ENCODE peak calls at places on chromosomes 13 and 19, in nine cellular contexts. E is A549, H is astrocyte of the spinal cord, W is Panc1, D is RWPE1, T is brain microvascular endothelial cell, I is suprapubic skin, K is nephron progenitor cell, R is right atrium auricular region. O is an unnamed sample.

GRCh38 chr13:77009011-77009410 is 17.1 kb downstream of the CLN5 start:
- DNase-seq in D (no peak), K (no peak), R (no peak), E (no peak), H (no peak), W (no peak), I (no peak), T (no peak), O (no peak)

GRCh38 chr13:36432106-36432544 is at the start of gene CCNA1:
- DNase-seq in E (peak), W (no peak), K (peak), D (peak), I (peak), T (no peak), H (no peak), R (no peak), O (no peak)

GRCh38 chr19:14432817-14433453 is at the start of gene PKN1:
- DNase-seq in K (peak), R (no peak), W (no peak), E (peak), D (peak), I (no peak), H (peak), T (no peak), O (peak)

GRCh38 chr19:46132508-46133100 is 8.1 kb upstream of the IGFL3 start:
- DNase-seq in R (no peak), D (no peak), E (no peak), T (no peak), I (no peak), H (no peak), K (no peak), W (no peak), O (no peak)

GRCh38 chr13:44040754-44041100 is 161.0 kb downstream of the LACC1 start:
- DNase-seq in E (no peak), H (peak), D (no peak), R (no peak), W (no peak), T (no peak), I (no peak), K (no peak), O (no peak)

GRCh38 chr13:89550842-89551422 is 1796.6 kb upstream of the MIR17HG start:
- DNase-seq in W (no peak), K (no peak), T (no peak), R (no peak), E (no peak), D (peak), H (peak), I (no peak), O (no peak)

GRCh38 chr13:49300716-49301589 is 53.2 kb downstream of the CDADC1 start:
- DNase-seq in K (peak), D (peak), E (peak), I (no peak), T (peak), R (no peak), H (peak), W (peak), O (peak)

GRCh38 chr13:39417131-39417530 is 185.9 kb downstream of the LHFPL6 start:
- DNase-seq in I (no peak), K (peak), R (no peak), H (peak), E (no peak), T (no peak), W (no peak), D (no peak), O (no peak)

GRCh38 chr13:30892966-30893365 is 13.1 kb upstream of the MEDAG start:
- DNase-seq in R (peak), K (peak), E (peak), W (no peak), T (peak), I (peak), H (no peak), D (no peak), O (no peak)

GRCh38 chr13:106424805-106425204 is 110.7 kb downstream of the EFNB2 start:
- DNase-seq in T (no peak), K (no peak), H (no peak), R (no peak), D (no peak), W (no peak), E (no peak), I (no peak), O (no peak)

GRCh38 chr19:51368366-51369282 is at the start of gene CLDND2:
- DNase-seq in D (no peak), R (no peak), T (no peak), W (no peak), I (no peak), E (no peak), K (no peak), H (no peak), O (no peak)

GRCh38 chr19:18388328-18389094 is 2.6 kb downstream of the GDF15 start:
- DNase-seq in R (peak), T (no peak), I (peak), E (peak), H (peak), W (no peak), D (peak), K (peak), O (peak)

GRCh38 chr19:49920624-49921363 is 8.2 kb upstream of the ATF5 start:
- DNase-seq in T (no peak), H (no peak), K (no peak), E (no peak), D (no peak), I (no peak), W (no peak), R (no peak), O (no peak)

GRCh38 chr19:56291857-56292256 is 19.3 kb downstream of the EDDM13 start:
- DNase-seq in T (no peak), W (no peak), K (no peak), I (no peak), E (no peak), H (no peak), D (no peak), R (no peak), O (no peak)

GRCh38 chr19:39236527-39236926 is 8.3 kb downstream of the IFNL3 start:
- DNase-seq in K (no peak), D (no peak), W (no peak), T (no peak), E (no peak), I (no peak), H (no peak), R (no peak), O (no peak)

GRCh38 chr13:74040200-74040599 is 94.0 kb downstream of the KLF12 start:
- DNase-seq in W (peak), T (peak), K (peak), I (no peak), E (peak), H (peak), D (peak), R (no peak), O (no peak)

GRCh38 chr13:94464771-94465170 is 14.7 kb downstream of the DCT start:
- DNase-seq in I (no peak), D (no peak), W (no peak), E (no peak), T (no peak), H (no peak), R (no peak), K (no peak), O (no peak)

GRCh38 chr19:55419624-55420236 is 12.1 kb upstream of the UBE2S start:
- DNase-seq in R (no peak), W (no peak), E (no peak), T (no peak), D (no peak), K (no peak), H (no peak), I (no peak), O (no peak)

GRCh38 chr19:53521373-53522202 is 16.4 kb upstream of the ZNF331 start:
- DNase-seq in T (no peak), E (no peak), D (no peak), K (peak), I (no peak), H (no peak), W (no peak), R (no peak), O (peak)

GRCh38 chr13:114106526-114106925 is 25.9 kb downstream of the RASA3 start:
- DNase-seq in W (no peak), T (no peak), H (no peak), I (no peak), D (no peak), R (no peak), E (no peak), K (no peak), O (no peak)

GRCh38 chr13:66896933-66897332 is 333.2 kb downstream of the PCDH9 start:
- DNase-seq in T (no peak), I (no peak), W (no peak), K (no peak), E (no peak), D (no peak), R (no peak), H (no peak), O (no peak)

GRCh38 chr19:10888421-10888866 is 17.1 kb downstream of the CARM1 start:
- DNase-seq in K (peak), D (no peak), R (no peak), T (no peak), I (no peak), H (no peak), W (no peak), E (no peak), O (no peak)

GRCh38 chr13:65600702-65601101 is 1629.4 kb downstream of the PCDH9 start:
- DNase-seq in D (no peak), H (no peak), E (peak), K (no peak), T (peak), W (no peak), I (no peak), R (no peak), O (no peak)

GRCh38 chr13:74151859-74152258 is 17.7 kb upstream of the KLF12 start:
- DNase-seq in H (no peak), K (no peak), D (no peak), T (no peak), R (no peak), I (no peak), E (no peak), W (no peak), O (no peak)

GRCh38 chr19:43527860-43528622 is 1.0 kb upstream of the ETHE1 start:
- DNase-seq in K (no peak), W (no peak), D (no peak), R (peak), I (no peak), H (no peak), E (no peak), T (no peak), O (no peak)

GRCh38 chr19:49559928-49560327 is 20.4 kb downstream of the NOSIP start:
- DNase-seq in W (no peak), R (no peak), T (no peak), D (no peak), I (no peak), E (no peak), H (no peak), K (no peak), O (no peak)

GRCh38 chr19:1925544-1925943 is 15.4 kb upstream of the CSNK1G2 start:
- DNase-seq in W (no peak), D (no peak), I (no peak), E (no peak), K (no peak), T (no peak), R (no peak), H (no peak), O (no peak)

GRCh38 chr19:49637865-49638350 is 2.0 kb downstream of the RRAS start:
- DNase-seq in W (no peak), T (peak), D (peak), R (peak), E (peak), H (peak), I (peak), K (peak), O (peak)

GRCh38 chr19:13441810-13442512 is 64.3 kb downstream of the CACNA1A start:
- DNase-seq in E (peak), R (no peak), H (peak), T (peak), I (no peak), D (peak), W (no peak), K (peak), O (no peak)

GRCh38 chr13:96475103-96475502 is 385.2 kb downstream of the HS6ST3 start:
- DNase-seq in W (no peak), E (no peak), I (no peak), H (no peak), T (no peak), D (no peak), R (no peak), K (no peak), O (no peak)

GRCh38 chr19:35755160-35755549 is 1.7 kb downstream of the HSPB6 start:
- DNase-seq in T (no peak), R (no peak), I (peak), E (no peak), D (no peak), H (no peak), W (no peak), K (no peak), O (no peak)

GRCh38 chr13:98570929-98571372 is 6.0 kb downstream of the STK24 start:
- DNase-seq in W (no peak), I (no peak), D (peak), E (no peak), T (peak), K (no peak), R (no peak), H (peak), O (no peak)

GRCh38 chr19:1324792-1325567 is 39.3 kb downstream of the EFNA2 start:
- DNase-seq in I (no peak), W (no peak), E (peak), K (no peak), R (peak), H (peak), T (peak), D (peak), O (no peak)

GRCh38 chr13:76711515-76712182 is 174.6 kb downstream of the KCTD12 start:
- DNase-seq in I (no peak), H (peak), R (peak), T (peak), D (peak), W (no peak), E (peak), K (no peak), O (no peak)

GRCh38 chr13:44474122-44474910 is 100.7 kb downstream of the SERP2 start:
- DNase-seq in W (no peak), D (no peak), K (no peak), R (no peak), I (no peak), E (peak), H (peak), T (no peak), O (no peak)

GRCh38 chr19:50906217-50906616 is 5.0 kb downstream of the KLK4 start:
- DNase-seq in W (no peak), R (no peak), K (peak), D (no peak), I (no peak), T (no peak), H (no peak), E (peak), O (no peak)

GRCh38 chr19:17296278-17296677 is 6.9 kb downstream of the ABHD8 start:
- DNase-seq in R (no peak), K (no peak), D (peak), W (peak), E (peak), I (no peak), T (peak), H (peak), O (no peak)
- TF ChIP-seq CTCF in R (no peak), K (no peak), D (peak), W (peak), E (no peak), I (no peak), T (peak), H (no peak), O (peak)

GRCh38 chr19:4547303-4548237 is 7.7 kb upstream of the LRG1 start:
- DNase-seq in R (no peak), H (no peak), E (peak), W (no peak), T (no peak), D (no peak), K (no peak), I (no peak), O (no peak)
- TF ChIP-seq CTCF in R (no peak), H (peak), E (peak), W (peak), T (peak), D (peak), K (no peak), I (no peak), O (peak)

DNA sequence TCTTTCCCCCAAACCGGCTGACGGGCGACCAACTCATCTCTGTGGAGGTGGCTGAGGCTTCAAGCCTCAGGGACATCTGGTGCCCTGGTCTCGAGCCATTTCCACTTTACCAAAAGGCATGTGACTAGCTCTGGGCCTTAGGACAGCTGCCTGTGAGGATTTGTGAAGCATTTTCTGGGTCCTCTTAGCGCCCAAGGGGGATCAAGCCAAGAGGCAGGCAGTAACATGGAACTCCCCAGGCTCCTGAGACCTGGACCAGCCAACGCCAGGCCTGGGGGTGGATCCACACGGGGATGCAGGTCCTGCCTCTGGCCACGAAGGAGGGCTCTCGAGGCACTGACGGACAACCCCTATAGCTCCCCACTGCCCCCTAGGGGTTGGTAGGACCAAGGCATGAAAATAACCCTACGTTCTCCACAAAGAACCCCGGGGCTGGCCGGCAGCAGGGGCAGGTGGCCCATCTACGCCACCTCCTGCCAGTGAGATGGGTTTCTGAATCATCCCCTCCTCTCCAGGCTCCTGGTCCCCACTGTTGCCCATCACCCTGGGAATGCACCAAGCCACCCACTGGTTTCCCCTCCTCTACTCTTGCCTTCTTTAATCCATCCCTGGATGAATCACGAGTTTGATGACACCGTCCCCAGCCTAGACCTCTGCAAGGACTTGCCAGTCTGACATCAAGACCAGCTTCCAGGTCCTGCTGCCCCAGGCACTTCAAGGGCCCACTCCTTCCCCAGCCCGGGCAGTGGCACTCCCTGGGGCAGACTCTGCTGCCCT is 7.0 kb upstream of the MYDGF start:
- DNase-seq in K (peak), W (no peak), E (peak), T (peak), R (no peak), D (peak), I (no peak), H (peak), O (no peak)
- TF ChIP-seq CTCF in K (peak), W (peak), E (peak), T (peak), R (no peak), D (peak), I (no peak), H (peak), O (peak)

GRCh38 chr19:44752816-44753618 is 4.5 kb downstream of the BCL3 start:
- DNase-seq in I (peak), T (peak), D (peak), R (peak), E (peak), K (peak), W (peak), H (peak), O (peak)
- TF ChIP-seq CTCF in I (no peak), T (peak), D (no peak), R (no peak), E (no peak), K (no peak), W (no peak), H (peak), O (no peak)

GRCh38 chr19:7004313-7004931 is 16.8 kb downstream of the MBD3L2B start:
- DNase-seq in E (peak), K (peak), I (no peak), D (peak), T (peak), W (peak), R (no peak), H (peak), O (no peak)
- TF ChIP-seq CTCF in E (peak), K (peak), I (no peak), D (peak), T (no peak), W (peak), R (no peak), H (peak), O (peak)

GRCh38 chr13:109764474-109765292 is 21.7 kb downstream of the IRS2 start:
- DNase-seq in T (no peak), H (peak), R (no peak), I (no peak), E (no peak), W (no peak), D (no peak), K (no peak), O (no peak)
- TF ChIP-seq CTCF in T (peak), H (peak), R (no peak), I (no peak), E (no peak), W (no peak), D (no peak), K (no peak), O (no peak)

GRCh38 chr19:7677664-7678311 is 898 bp downstream of the MCEMP1 start:
- DNase-seq in E (no peak), R (no peak), K (no peak), W (no peak), T (no peak), I (no peak), H (no peak), D (no peak), O (no peak)

GRCh38 chr19:7679771-7680605 is 645 bp upstream of the TRAPPC5 start:
- DNase-seq in D (no peak), I (no peak), R (no peak), K (no peak), W (no peak), T (no peak), E (no peak), H (no peak), O (no peak)

GRCh38 chr19:7676854-7677253 is at the start of gene MCEMP1:
- DNase-seq in I (no peak), R (no peak), E (no peak), K (no peak), W (no peak), T (no peak), H (no peak), D (no peak), O (no peak)

GRCh38 chr19:7680606-7681335 is at the start of gene TRAPPC5:
- DNase-seq in W (no peak), H (peak), R (peak), I (peak), K (peak), D (peak), T (peak), E (peak), O (peak)

DNA sequence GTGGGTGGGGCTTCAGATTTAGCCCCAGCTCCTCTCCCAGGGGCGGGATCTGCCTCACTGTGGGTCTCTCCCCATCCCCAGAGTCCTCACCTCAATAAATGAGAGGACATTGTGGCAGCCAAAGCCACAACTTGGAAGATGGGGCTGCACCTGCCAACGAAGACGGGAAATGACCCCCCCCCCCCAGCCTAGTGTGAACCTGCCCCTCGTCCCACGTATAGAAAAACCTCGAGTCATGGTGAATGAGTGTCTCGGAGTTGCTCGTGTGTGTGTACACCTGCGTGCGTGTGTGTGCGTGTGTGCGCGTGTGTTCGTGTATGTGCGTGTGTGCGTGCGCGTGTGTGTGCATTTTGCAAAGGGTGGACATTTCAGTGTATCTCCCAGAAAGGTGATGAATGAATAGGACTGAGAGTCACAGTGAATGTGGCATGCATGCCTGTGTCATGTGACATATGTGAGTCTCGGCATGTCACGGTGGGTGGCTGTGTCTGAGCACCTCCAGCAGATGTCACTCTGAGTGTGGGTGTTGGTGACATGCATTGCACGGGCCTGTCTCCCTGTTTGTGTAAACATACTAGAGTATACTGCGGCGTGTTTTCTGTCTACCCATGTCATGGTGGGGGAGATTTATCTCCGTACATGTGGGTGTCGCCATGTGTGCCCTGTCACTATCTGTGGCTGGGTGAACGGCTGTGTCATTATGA is 1.5 kb upstream of the TRAPPC5 start:
- DNase-seq in H (no peak), I (no peak), E (peak), T (no peak), R (no peak), D (no peak), K (no peak), W (no peak), O (no peak)
- TF ChIP-seq CTCF in H (no peak), I (no peak), E (no peak), T (no peak), R (no peak), D (peak), K (no peak), W (no peak), O (no peak)

GRCh38 chr13:24610956-24611355 is 69.3 kb upstream of the ATP12A start:
- DNase-seq in H (no peak), D (no peak), K (no peak), T (no peak), R (no peak), E (no peak), I (no peak), W (no peak), O (no peak)

GRCh38 chr13:24606486-24607170 is 73.6 kb upstream of the ATP12A start:
- DNase-seq in E (no peak), T (no peak), D (no peak), K (no peak), H (no peak), R (no peak), W (no peak), I (no peak), O (no peak)

GRCh38 chr13:24605923-24606372 is 74.3 kb upstream of the ATP12A start:
- DNase-seq in W (no peak), H (no peak), R (no peak), D (no peak), K (no peak), T (peak), E (peak), I (no peak), O (no peak)
- TF ChIP-seq CTCF in W (no peak), H (no peak), R (no peak), D (no peak), K (peak), T (peak), E (peak), I (no peak), O (peak)